ENCODE peak calls at places on chromosome 18, in seven cellular contexts. H, P, Z, F, W, M and X are unnamed samples. For H3K4me1, the result is how much of the 10 kb centered on the place peaks cover.

GRCh38 chr18:25230658-25231326 is 121.2 kb downstream of the ZNF521 start:
- DNase-seq in Z (no peak), M (no peak), F (no peak), W (no peak), H (no peak), P (no peak), X (no peak)

GRCh38 chr18:79542876-79543750 is 136.5 kb upstream of the CTDP1 start:
- DNase-seq in W (no peak), H (no peak), P (no peak), M (no peak), F (no peak), Z (no peak), X (no peak)

GRCh38 chr18:11857177-11857887 is 6.1 kb downstream of the CHMP1B start:
- DNase-seq in W (no peak), F (peak), P (peak), H (no peak), Z (peak), M (no peak), X (peak)

GRCh38 chr18:55018602-55019001 is 59.3 kb upstream of the CCDC68 start:
- DNase-seq in Z (no peak), M (no peak), H (no peak), P (no peak), W (no peak), F (no peak), X (no peak)

GRCh38 chr18:3612315-3612714 is 162.3 kb downstream of the TGIF1 start:
- DNase-seq in P (no peak), F (no peak), H (no peak), Z (no peak), W (no peak), M (no peak), X (no peak)

GRCh38 chr18:56532176-56532840 is 106.1 kb downstream of the TXNL1 start:
- DNase-seq in F (no peak), Z (no peak), H (no peak), W (peak), M (no peak), P (no peak), X (no peak)

GRCh38 chr18:62715439-62715792 is at the start of gene PHLPP1:
- DNase-seq in P (no peak), Z (no peak), W (no peak), M (no peak), F (no peak), H (no peak), X (no peak)

GRCh38 chr18:69257861-69258458 is 142.7 kb upstream of the DOK6 start:
- DNase-seq in Z (no peak), W (no peak), M (no peak), F (peak), P (no peak), H (no peak), X (no peak)

GRCh38 chr18:6683112-6683876 is 46.2 kb upstream of the ARHGAP28 start:
- DNase-seq in Z (no peak), M (peak), P (peak), F (no peak), W (no peak), H (no peak), X (no peak)

GRCh38 chr18:69720422-69720821 is 227.3 kb downstream of the CD226 start:
- DNase-seq in W (no peak), H (no peak), P (no peak), F (no peak), Z (no peak), M (no peak), X (no peak)

GRCh38 chr18:2536493-2536892 is 34.8 kb downstream of the METTL4 start:
- DNase-seq in Z (no peak), M (no peak), W (no peak), H (no peak), P (no peak), F (no peak), X (no peak)

DNA sequence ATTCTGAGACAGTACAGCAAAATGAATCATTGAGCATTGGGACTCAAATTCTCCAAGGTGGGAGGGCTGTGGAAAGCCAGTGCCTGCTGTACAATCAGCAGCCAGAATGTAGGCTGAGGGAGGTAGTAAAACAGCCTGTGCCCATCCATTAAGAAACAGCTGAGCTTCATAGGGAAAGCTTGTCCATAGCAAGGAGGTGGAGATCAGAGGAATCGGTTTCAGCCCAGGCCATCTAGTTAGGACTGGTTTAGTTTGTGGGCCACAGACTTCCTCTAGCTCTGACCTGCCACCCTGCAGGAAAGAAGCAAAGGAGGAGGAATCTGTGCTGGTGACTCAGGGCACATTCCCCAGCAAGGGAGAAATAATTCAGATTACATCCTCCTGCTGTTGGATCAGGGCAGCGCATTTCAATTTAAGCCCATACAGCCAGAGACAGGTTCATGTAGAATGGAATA is 333.4 kb downstream of the SETBP1 start:
- DNase-seq in Z (no peak), H (no peak), M (peak), W (no peak), P (no peak), F (no peak), X (no peak)
- H3K4me1 ChIP-seq in Z (under half), H (under half), M (under half), W (under half), P (under half), F (under half), X (under half)

DNA sequence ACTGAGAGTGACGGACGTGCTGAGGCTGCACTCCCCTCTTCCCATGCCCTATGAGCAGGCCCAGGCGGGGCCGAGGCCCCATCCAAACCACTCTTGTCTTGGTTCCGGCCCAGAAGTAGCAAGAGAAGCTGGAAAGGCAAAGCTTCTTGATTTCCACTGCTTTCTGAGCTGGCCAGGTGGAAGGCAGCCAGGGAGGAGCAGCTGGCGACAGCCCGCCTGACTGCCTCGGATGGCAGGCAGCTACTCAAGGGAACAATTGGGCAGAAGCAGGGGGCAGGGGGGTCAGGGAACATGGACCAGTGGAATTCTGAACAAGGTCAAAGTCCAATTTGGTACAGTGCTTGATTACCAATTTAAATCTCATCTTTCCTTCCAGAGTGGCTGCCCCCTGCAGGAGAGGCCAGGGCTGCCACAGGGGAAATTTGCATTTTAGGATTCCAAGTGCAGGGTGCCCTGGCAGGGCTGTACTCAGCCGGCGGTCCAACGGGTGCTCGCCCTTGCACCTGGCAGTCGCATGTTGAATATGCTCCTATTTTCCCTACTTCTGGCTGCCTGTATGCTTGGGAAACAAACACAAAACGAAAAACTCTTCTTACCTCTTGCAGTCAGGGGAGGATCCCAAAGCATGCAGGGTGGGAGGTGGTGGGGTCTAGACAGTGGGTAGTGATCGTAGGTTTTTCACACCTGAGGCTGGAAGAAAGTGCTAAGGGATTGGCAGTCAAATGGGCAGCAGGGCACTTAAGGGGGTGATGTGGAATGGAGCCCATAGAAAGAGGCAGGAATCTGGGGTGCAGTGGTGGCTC is 67.3 kb downstream of the LIPG start:
- DNase-seq in F (peak), M (no peak), P (no peak), W (no peak), H (no peak), Z (no peak), X (no peak)
- TF ChIP-seq CTCF in F (peak), M (peak), P (no peak), W (no peak), H (peak), Z (peak), X (peak)

DNA sequence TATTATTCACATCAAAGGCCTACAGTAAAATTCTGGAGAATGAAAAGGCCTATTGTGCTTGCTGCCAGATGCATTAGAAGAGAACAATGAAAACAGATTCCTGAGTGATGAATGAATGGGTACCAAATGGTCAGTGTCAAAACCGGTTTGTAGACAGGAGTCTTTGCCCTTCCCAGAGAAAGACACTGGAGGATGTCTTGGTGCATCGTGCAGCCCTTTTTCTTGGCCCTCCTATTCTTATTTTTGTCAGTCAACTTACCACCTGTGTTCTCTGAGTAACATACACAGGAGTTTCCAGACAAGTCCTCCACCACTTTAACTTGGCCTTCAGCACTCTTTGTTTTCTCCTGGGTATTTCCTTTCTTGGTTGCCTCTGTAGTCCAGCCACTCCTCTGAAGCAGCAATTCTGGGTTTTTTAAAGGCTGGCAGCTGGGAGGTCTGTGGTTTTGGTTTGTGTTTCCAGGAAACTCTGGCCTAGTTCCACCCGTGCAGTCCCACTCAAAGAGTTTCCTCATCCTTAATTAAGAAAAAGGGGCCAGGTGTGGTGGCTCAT is 29.4 kb downstream of the PSTPIP2 start:
- DNase-seq in P (no peak), W (no peak), H (no peak), M (no peak), Z (no peak), F (no peak), X (no peak)
- TF ChIP-seq SIN3A in P (no peak), W (no peak), H (no peak), M (no peak), Z (no peak), F (no peak), X (no peak)

GRCh38 chr18:77068321-77068841 is 64.2 kb downstream of the MBP start:
- DNase-seq in H (no peak), W (peak), P (no peak), F (no peak), Z (no peak), M (no peak), X (no peak)

GRCh38 chr18:77066689-77067088 is 65.9 kb downstream of the MBP start:
- DNase-seq in M (no peak), H (no peak), Z (no peak), W (no peak), F (no peak), P (no peak), X (no peak)

GRCh38 chr18:77065221-77065981 is 67.2 kb downstream of the MBP start:
- DNase-seq in P (no peak), Z (peak), H (no peak), F (no peak), W (peak), M (no peak), X (peak)

GRCh38 chr18:77067315-77068061 is 65.1 kb downstream of the MBP start:
- DNase-seq in W (peak), P (no peak), F (peak), M (no peak), H (no peak), Z (peak), X (peak)

DNA sequence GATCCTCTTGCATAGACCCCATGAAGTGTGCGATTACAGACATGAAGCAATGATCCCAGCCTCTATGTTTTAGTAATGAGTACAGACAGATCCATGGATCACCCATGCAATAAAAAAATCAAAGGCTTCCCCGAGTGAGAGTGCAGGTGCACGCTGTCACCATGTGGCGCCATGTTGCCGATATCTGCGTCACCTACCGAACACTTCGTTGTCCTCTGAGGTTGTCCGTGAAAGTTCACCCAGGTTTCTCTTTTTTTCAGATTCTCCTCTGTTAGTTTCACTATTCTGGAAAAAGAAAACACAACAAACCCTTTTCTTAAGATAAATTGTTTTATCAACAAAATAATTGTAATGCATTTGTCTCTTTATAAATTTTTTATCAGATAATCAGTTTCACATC is 66.5 kb downstream of the MBP start:
- DNase-seq in Z (no peak), P (no peak), F (no peak), M (no peak), W (no peak), H (no peak), X (no peak)
- H3K4me1 ChIP-seq in Z (half or more), P (under half), F (under half), M (under half), W (half or more), H (under half), X (half or more)

DNA sequence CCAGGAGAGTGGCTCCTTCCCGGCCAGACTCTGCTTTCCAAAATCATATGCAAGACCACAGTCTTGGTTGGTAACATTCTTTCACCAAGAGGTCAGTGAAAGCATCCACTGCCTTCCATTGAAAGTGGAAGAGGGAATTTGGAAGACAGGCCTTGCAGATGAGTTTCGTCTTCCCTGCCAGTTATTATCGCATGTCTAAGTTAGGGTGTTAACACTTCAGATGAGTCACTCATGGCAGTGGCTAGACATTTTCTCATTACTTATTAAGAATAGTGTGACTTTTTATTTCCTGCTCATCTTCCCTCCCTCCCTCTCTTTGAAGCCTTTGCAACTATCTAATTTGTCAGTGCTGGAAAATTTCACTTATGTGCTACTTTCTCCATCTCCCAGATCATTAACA is 102.9 kb upstream of the EPB41L3 start:
- DNase-seq in W (no peak), Z (no peak), M (no peak), F (no peak), P (no peak), H (no peak), X (no peak)
- TF ChIP-seq CTCF in W (no peak), Z (no peak), M (no peak), F (no peak), P (no peak), H (no peak), X (no peak)